ENCODE peak calls at places on chromosomes 3 and 15, in nine cellular contexts. N, A, T, J, C, I, U, E and V are unnamed samples. For H3K27me3, the result is how much of the 10 kb centered on the place peaks cover.

GRCh38 chr3:33915796-33916589 is 117.6 kb downstream of the PDCD6IP start:
- DNase-seq in I (no peak), E (no peak), N (no peak), T (no peak), J (peak), A (no peak), C (no peak), U (no peak), V (no peak)

GRCh38 chr15:101615986-101616848 is 36.0 kb downstream of the TM2D3 start:
- DNase-seq in N (peak), T (no peak), U (peak), J (peak), I (no peak), A (no peak), E (peak), C (no peak), V (no peak)

GRCh38 chr3:32891365-32891764 is 60.1 kb upstream of the CCR4 start:
- DNase-seq in I (no peak), E (no peak), A (no peak), C (no peak), N (no peak), J (no peak), T (no peak), U (no peak), V (no peak)

GRCh38 chr3:115855911-115856310 is 232.6 kb downstream of the GAP43 start:
- DNase-seq in C (no peak), J (peak), I (no peak), N (no peak), T (no peak), U (no peak), A (no peak), E (no peak), V (no peak)

GRCh38 chr15:29268706-29269484 is 727 bp downstream of the NSMCE3 start:
- DNase-seq in A (peak), E (peak), J (peak), U (peak), T (peak), N (peak), C (peak), I (no peak), V (no peak)

GRCh38 chr3:29914861-29915524 is 634.1 kb downstream of the RBMS3 start:
- DNase-seq in I (no peak), C (no peak), E (no peak), A (no peak), N (no peak), U (no peak), T (no peak), J (peak), V (no peak)

GRCh38 chr15:83764201-83764839 is 110.4 kb downstream of the ADAMTSL3 start:
- DNase-seq in A (no peak), C (no peak), N (no peak), I (no peak), E (no peak), U (no peak), T (no peak), J (no peak), V (no peak)

GRCh38 chr15:42306681-42307080 is 33.4 kb upstream of the TMEM87A start:
- DNase-seq in U (no peak), J (no peak), C (no peak), E (no peak), T (no peak), I (no peak), N (no peak), A (no peak), V (no peak)

GRCh38 chr3:194879991-194880939 is 194.6 kb downstream of the FAM43A start:
- DNase-seq in T (peak), U (peak), J (peak), E (peak), N (no peak), A (peak), I (peak), C (no peak), V (no peak)

GRCh38 chr15:92020207-92020606 is 166.7 kb downstream of the SLCO3A1 start:
- DNase-seq in N (no peak), E (no peak), U (no peak), T (no peak), C (no peak), A (no peak), I (no peak), J (no peak), V (no peak)

GRCh38 chr3:60512506-60512905 is 738.7 kb downstream of the FHIT start:
- DNase-seq in I (no peak), J (no peak), E (no peak), A (no peak), C (no peak), N (no peak), U (no peak), T (no peak), V (no peak)

GRCh38 chr15:51908312-51908711 is 63.3 kb downstream of the LEO1 start:
- DNase-seq in J (peak), C (no peak), E (peak), A (no peak), U (no peak), I (no peak), T (no peak), N (no peak), V (no peak)

GRCh38 chr15:79059081-79059572 is 31.5 kb downstream of the RASGRF1 start:
- DNase-seq in C (no peak), I (no peak), A (no peak), T (no peak), N (no peak), E (no peak), J (no peak), U (no peak), V (no peak)

GRCh38 chr3:141743305-141743704 is 5.2 kb downstream of the RNF7 start:
- DNase-seq in J (no peak), C (no peak), A (no peak), E (no peak), U (no peak), N (no peak), T (no peak), I (no peak), V (no peak)

GRCh38 chr3:52769786-52770445 is 824 bp downstream of the NEK4 start:
- DNase-seq in J (no peak), U (no peak), I (no peak), C (no peak), N (no peak), T (no peak), E (no peak), A (no peak), V (no peak)

GRCh38 chr15:39784125-39784524 is 1.5 kb upstream of the FSIP1 start:
- DNase-seq in T (no peak), A (no peak), C (no peak), N (no peak), U (no peak), I (no peak), J (peak), E (peak), V (no peak)

GRCh38 chr3:14371573-14372474 is 30.6 kb upstream of the SLC6A6 start:
- DNase-seq in E (peak), N (peak), T (peak), J (peak), C (no peak), I (no peak), U (no peak), A (peak), V (peak)

GRCh38 chr3:101962055-101962454 is 112.7 kb downstream of the NFKBIZ start:
- DNase-seq in A (no peak), T (no peak), N (no peak), J (peak), C (no peak), U (no peak), I (no peak), E (no peak), V (no peak)

GRCh38 chr3:14143826-14144225 is 19.0 kb downstream of the TMEM43 start:
- DNase-seq in A (peak), T (no peak), C (no peak), I (no peak), E (peak), N (no peak), U (no peak), J (peak), V (no peak)

GRCh38 chr3:170044795-170045244 is 7.0 kb downstream of the GPR160 start:
- DNase-seq in U (no peak), A (no peak), N (no peak), T (peak), J (no peak), E (no peak), I (no peak), C (peak), V (no peak)

GRCh38 chr3:166527325-166527724 is 690.1 kb upstream of the BCHE start:
- DNase-seq in J (peak), N (no peak), T (no peak), C (no peak), A (no peak), E (no peak), U (no peak), I (no peak), V (no peak)

GRCh38 chr3:79016587-79017380 is 751.0 kb downstream of the ROBO1 start:
- DNase-seq in C (no peak), U (no peak), E (no peak), T (no peak), J (peak), A (no peak), N (no peak), I (no peak), V (no peak)

GRCh38 chr15:97576916-97577645 is 383.4 kb upstream of the ARRDC4 start:
- DNase-seq in A (no peak), T (no peak), I (no peak), C (no peak), N (no peak), E (no peak), U (no peak), J (no peak), V (no peak)

GRCh38 chr3:196165850-196166249 is 45.4 kb downstream of the ZDHHC19 start:
- DNase-seq in T (no peak), C (no peak), J (no peak), U (no peak), I (no peak), A (no peak), N (no peak), E (no peak), V (no peak)

GRCh38 chr3:123656691-123657090 is 71.8 kb upstream of the HACD2 start:
- DNase-seq in U (no peak), N (peak), I (no peak), J (no peak), A (no peak), T (no peak), E (no peak), C (no peak), V (no peak)

GRCh38 chr3:159787191-159787590 is 201.4 kb upstream of the IL12A start:
- DNase-seq in E (peak), C (no peak), A (no peak), J (peak), U (no peak), I (no peak), N (no peak), T (no peak), V (no peak)

GRCh38 chr3:114383875-114384557 is 90.2 kb downstream of the TIGIT start:
- DNase-seq in U (peak), T (peak), N (peak), A (peak), C (peak), I (no peak), E (peak), J (peak), V (no peak)

GRCh38 chr15:85925649-85926237 is 131.0 kb upstream of the KLHL25 start:
- DNase-seq in J (no peak), A (no peak), N (no peak), E (no peak), T (no peak), I (no peak), U (no peak), C (no peak), V (no peak)

GRCh38 chr3:61531528-61531927 is 29.8 kb upstream of the PTPRG start:
- DNase-seq in T (no peak), N (no peak), I (no peak), C (no peak), U (no peak), J (no peak), E (no peak), A (no peak), V (no peak)

GRCh38 chr3:12884790-12885584 is 43.6 kb upstream of the RPL32 start:
- DNase-seq in N (no peak), U (no peak), C (no peak), T (peak), J (no peak), A (no peak), I (no peak), E (no peak), V (no peak)

GRCh38 chr15:69663441-69663840 is 210.8 kb downstream of the RPLP1 start:
- DNase-seq in C (no peak), I (no peak), A (no peak), J (no peak), U (no peak), E (no peak), T (no peak), N (no peak), V (no peak)

GRCh38 chr15:69665641-69666091 is 213.0 kb downstream of the RPLP1 start:
- DNase-seq in U (no peak), C (no peak), I (no peak), N (no peak), E (no peak), J (no peak), T (no peak), A (no peak), V (no peak)

GRCh38 chr15:69663982-69664381 is 211.4 kb downstream of the RPLP1 start:
- DNase-seq in J (no peak), T (no peak), E (no peak), U (no peak), N (no peak), I (no peak), C (no peak), A (no peak), V (no peak)

GRCh38 chr15:69666441-69666882 is 213.8 kb downstream of the RPLP1 start:
- DNase-seq in I (no peak), A (no peak), N (no peak), U (no peak), J (peak), T (peak), E (no peak), C (no peak), V (no peak)

GRCh38 chr15:69664572-69665326 is 212.1 kb downstream of the RPLP1 start:
- DNase-seq in I (no peak), J (no peak), A (no peak), E (no peak), T (no peak), N (no peak), U (no peak), C (no peak), V (no peak)
- H3K27me3 ChIP-seq in I (under half), J (half or more), A (under half), E (under half), T (under half), N (under half), U (under half), C (under half), V (under half)

GRCh38 chr3:126475411-126476114 is at the start of gene ZXDC:
- DNase-seq in U (peak), J (peak), E (peak), C (peak), N (peak), T (peak), I (peak), A (peak), V (peak)
- TF ChIP-seq CTCF in U (peak), J (peak), E (peak), C (peak), N (peak), T (peak), I (peak), A (peak), V (peak)

GRCh38 chr3:158644345-158644908 is at the start of gene GFM1:
- DNase-seq in A (peak), E (peak), C (peak), J (peak), N (peak), T (peak), I (peak), U (peak), V (peak)
- TF ChIP-seq POLR2A in A (no peak), E (peak), C (peak), J (peak), N (peak), T (no peak), I (no peak), U (peak), V (peak)

GRCh38 chr3:147008886-147009285 is 397.5 kb downstream of the ZIC4 start:
- DNase-seq in U (no peak), N (no peak), A (no peak), C (no peak), E (peak), J (no peak), I (no peak), T (no peak), V (no peak)
- H3K27me3 ChIP-seq in U (under half), N (under half), A (under half), C (under half), E (under half), J (under half), I (under half), T (under half), V (under half)